ENCODE peak calls at places on chromosomes 11 and 22, in four cellular contexts. V is AG09319, G is HAP-1, Q is transverse colon. R is an unnamed sample.
A peak's percentile ranks its signal among the peaks of the same experiment; 100 is the strongest.

GRCh38 chr11:125221499-125221898 is 56.9 kb downstream of the PKNOX2 start:
- DNase-seq in V (no peak), Q (no peak), G (no peak), R (no peak)

GRCh38 chr11:123901867-123902266 is at the start of gene OR8D4:
- DNase-seq in V (no peak), Q (no peak), G (no peak), R (no peak)

GRCh38 chr11:7892059-7892699 is 38.9 kb downstream of the OR10A6 start:
- DNase-seq in Q (no peak), V (peak; percentile 38), G (no peak), R (peak; percentile 50)

GRCh38 chr11:116853461-116854073 is 16.1 kb upstream of the APOA1 start:
- DNase-seq in G (no peak), V (no peak), Q (peak; percentile 48), R (no peak)

GRCh38 chr22:38218661-38219331 is 17.0 kb downstream of the MAFF start:
- DNase-seq in V (peak; percentile 74), Q (peak; percentile 89), G (no peak), R (no peak)

GRCh38 chr11:106457727-106458126 is 380.3 kb downstream of the AASDHPPT start:
- DNase-seq in Q (no peak), V (no peak), G (no peak), R (no peak)

GRCh38 chr11:46330887-46331652 is 16.2 kb upstream of the DGKZ start:
- DNase-seq in V (no peak), Q (no peak), G (no peak), R (no peak)

GRCh38 chr22:25419247-25420113 is 145.0 kb upstream of the GRK3 start:
- DNase-seq in Q (peak; percentile 38), G (no peak), V (no peak), R (no peak)

GRCh38 chr11:119055901-119056300 is 1.1 kb downstream of the HYOU1 start:
- DNase-seq in G (no peak), Q (no peak), V (no peak), R (peak; percentile 54)

GRCh38 chr11:14029971-14030531 is 67.5 kb downstream of the SPON1 start:
- DNase-seq in G (no peak), V (peak; percentile 40), Q (peak; percentile 50), R (no peak)

GRCh38 chr11:117641008-117641915 is 155.8 kb downstream of the DSCAML1 start:
- DNase-seq in V (no peak), Q (no peak), G (no peak), R (no peak)

GRCh38 chr11:72807789-72808188 is 6.4 kb upstream of the ATG16L2 start:
- DNase-seq in Q (no peak), G (no peak), V (no peak), R (no peak)

GRCh38 chr11:34653851-34654490 is 33.1 kb downstream of the EHF start:
- DNase-seq in G (peak; percentile 79), Q (peak; percentile 59), V (peak; percentile 92), R (no peak)

GRCh38 chr22:36332623-36333331 is 55.0 kb downstream of the MYH9 start:
- DNase-seq in V (no peak), G (no peak), Q (peak; percentile 55), R (peak; percentile 92)

GRCh38 chr22:46931881-46932280 is 169.4 kb downstream of the TBC1D22A start:
- DNase-seq in G (no peak), Q (no peak), V (no peak), R (no peak)

GRCh38 chr22:41779889-41780505 is 20.5 kb upstream of the CCDC134 start:
- DNase-seq in Q (no peak), V (no peak), G (no peak), R (no peak)

R was measured in RPMI8226.